ENCODE peak calls at places on chromosomes 3 and 15, in six cellular contexts. W is Right ventricle myocardium inferior; D is activated CD8-positive, alpha-beta T cell treated with anti-CD3 and anti-CD28 coated beads for 36 hours; V is naive thymus-derived CD4-positive, alpha-beta T cell; B is right cardiac atrium; G is PC-3. I is an unnamed sample.

GRCh38 chr3:31620656-31621055 is 87.9 kb downstream of the STT3B start:
- ATAC-seq in B (no peak), G (peak; percentile 69), D (peak; percentile 37), V (no peak), W (no peak), I (no peak)

GRCh38 chr3:18447720-18448119 is 22.6 kb upstream of the SATB1 start:
- ATAC-seq in G (no peak), W (no peak), D (no peak), B (no peak), V (no peak), I (no peak)

GRCh38 chr3:13966302-13966701 is 86.4 kb upstream of the WNT7A start:
- ATAC-seq in D (no peak), B (no peak), V (no peak), G (no peak), W (no peak), I (no peak)

GRCh38 chr3:188198760-188199327 is 44.9 kb downstream of the LPP start:
- ATAC-seq in V (no peak), G (no peak), D (no peak), W (no peak), B (no peak), I (peak; percentile 37)

GRCh38 chr3:18837137-18837536 is 311.2 kb upstream of the KCNH8 start:
- ATAC-seq in D (no peak), V (no peak), G (peak; percentile 72), B (no peak), W (no peak), I (peak; percentile 31)

GRCh38 chr15:48406911-48407310 is 75.7 kb downstream of the DUT start:
- ATAC-seq in G (no peak), V (no peak), W (no peak), D (no peak), B (no peak), I (no peak)

GRCh38 chr3:107241217-107241616 is 136.0 kb upstream of the CCDC54 start:
- ATAC-seq in B (peak; percentile 67), D (peak; percentile 12), V (peak; percentile 19), W (peak; percentile 59), G (peak; percentile 68), I (peak; percentile 73)

GRCh38 chr3:36227982-36228381 is 152.3 kb upstream of the STAC start:
- ATAC-seq in W (peak; percentile 79), B (no peak), V (no peak), D (no peak), G (no peak), I (no peak)

GRCh38 chr3:16130066-16130465 is 44.4 kb upstream of the GALNT15 start:
- ATAC-seq in G (no peak), D (no peak), V (no peak), W (peak; percentile 16), B (peak; percentile 53), I (peak; percentile 84)

GRCh38 chr3:64082917-64083587 is 59.8 kb upstream of the PSMD6 start:
- ATAC-seq in G (no peak), D (no peak), B (no peak), W (no peak), V (no peak), I (no peak)

GRCh38 chr3:106332884-106333283 is 464.1 kb upstream of the CBLB start:
- ATAC-seq in W (no peak), D (peak; percentile 52), V (peak; percentile 14), G (peak; percentile 31), B (no peak), I (no peak)

GRCh38 chr3:144060881-144061280 is 89.3 kb downstream of the DIPK2A start:
- ATAC-seq in V (no peak), B (no peak), G (no peak), W (no peak), D (no peak), I (no peak)

GRCh38 chr3:149763565-149763964 is 11.3 kb upstream of the COMMD2 start:
- ATAC-seq in G (peak; percentile 24), B (no peak), W (no peak), D (no peak), V (no peak), I (no peak)

GRCh38 chr15:52292780-52293392 is 2.7 kb downstream of the MYO5C start:
- ATAC-seq in D (no peak), W (no peak), B (no peak), G (no peak), V (no peak), I (no peak)

GRCh38 chr15:32898991-32899613 is 181.3 kb downstream of the GREM1 start:
- ATAC-seq in B (no peak), D (no peak), V (no peak), G (peak; percentile 40), W (no peak), I (no peak)

GRCh38 chr15:59659366-59659765 is 2.1 kb upstream of the GTF2A2 start:
- ATAC-seq in V (no peak), B (no peak), G (no peak), D (no peak), W (no peak), I (no peak)

GRCh38 chr3:182962162-182962561 is 18.2 kb downstream of the DCUN1D1 start:
- ATAC-seq in B (peak; percentile 82), W (peak; percentile 92), G (no peak), D (no peak), V (no peak), I (no peak)

GRCh38 chr3:113534365-113534764 is 2.0 kb downstream of the SIDT1 start:
- ATAC-seq in D (peak; percentile 18), B (no peak), G (peak; percentile 8), W (no peak), V (peak; percentile 21), I (no peak)

GRCh38 chr3:186949281-186949982 is 19.1 kb downstream of the ST6GAL1 start:
- ATAC-seq in D (no peak), B (peak; percentile 56), V (no peak), W (peak; percentile 61), G (no peak), I (no peak)

GRCh38 chr3:181757694-181758306 is 46.1 kb downstream of the SOX2 start:
- ATAC-seq in G (no peak), D (no peak), V (no peak), W (no peak), B (no peak), I (no peak)

GRCh38 chr3:161163297-161163696 is 57.8 kb upstream of the NMD3 start:
- ATAC-seq in B (no peak), W (no peak), V (no peak), G (peak; percentile 100), D (peak; percentile 42), I (peak; percentile 97)

GRCh38 chr3:13623101-13623654 is 74.3 kb downstream of the FBLN2 start:
- ATAC-seq in B (peak; percentile 28), G (no peak), W (no peak), D (no peak), V (no peak), I (no peak)

GRCh38 chr3:106810461-106810733 is 566.8 kb upstream of the CCDC54 start:
- ATAC-seq in G (no peak), D (no peak), W (no peak), B (no peak), V (no peak), I (peak; percentile 25)

GRCh38 chr15:50358805-50359204 is 3.8 kb upstream of the GABPB1 start:
- ATAC-seq in D (peak; percentile 12), B (no peak), W (no peak), G (peak; percentile 35), V (no peak), I (peak; percentile 20)

GRCh38 chr3:72187131-72187530 is 402.2 kb upstream of the PROK2 start:
- ATAC-seq in W (no peak), G (no peak), D (no peak), V (no peak), B (no peak), I (no peak)

GRCh38 chr15:49036650-49037545 is 9.3 kb downstream of the SECISBP2L start:
- ATAC-seq in B (no peak), V (peak; percentile 71), W (no peak), D (peak; percentile 64), G (peak; percentile 91), I (peak; percentile 45)

GRCh38 chr3:79521221-79521848 is 246.5 kb downstream of the ROBO1 start:
- ATAC-seq in V (no peak), W (no peak), D (no peak), B (no peak), G (peak; percentile 72), I (peak; percentile 83)

GRCh38 chr3:172938788-172939187 is 188.3 kb downstream of the ECT2 start:
- ATAC-seq in D (no peak), B (peak; percentile 73), G (no peak), W (no peak), V (no peak), I (no peak)

GRCh38 chr3:87390821-87391220 is 114.4 kb upstream of the POU1F1 start:
- ATAC-seq in B (no peak), D (no peak), W (no peak), G (no peak), V (no peak), I (no peak)

I was measured in SK-N-SH treated with all-trans-retinoic acid at 6 μM for 48 hours.